ENCODE peak calls at places on chromosomes 2 and 18, in nine cellular contexts. C is fibroblast of the aortic adventitia; P is stimulated activated CD4-positive, alpha-beta T cell treated with anti-CD3 and anti-CD28 coated beads, Interleukin-2, amount 100 ng/mL, for 48 hours; Y is midbrain; Z is B cell; X is brain microvascular endothelial cell; T is body of pancreas; D is progenitor cell of endocrine pancreas; O is activated T-cell treated with anti-CD3 and anti-CD28 coated beads, Interleukin-2, amount 50 U/mL, for 72 hours. R is an unnamed sample.

GRCh38 chr2:170455617-170456426 is 259.3 kb upstream of the SP5 start:
- DNase-seq in C (no peak), P (no peak), Y (no peak), Z (no peak), X (no peak), T (no peak), D (no peak), O (no peak), R (no peak)

GRCh38 chr2:88188741-88189140 is 18.6 kb downstream of the THNSL2 start:
- DNase-seq in C (peak), P (no peak), Y (no peak), Z (no peak), X (no peak), T (no peak), D (no peak), O (no peak), R (no peak)

GRCh38 chr18:74380916-74381315 is 65.3 kb downstream of the C18orf63 start:
- DNase-seq in C (no peak), P (no peak), Y (no peak), Z (no peak), X (no peak), T (no peak), D (no peak), O (no peak), R (no peak)

GRCh38 chr18:13285874-13286273 is 67.3 kb downstream of the LDLRAD4 start:
- DNase-seq in C (no peak), P (no peak), Y (no peak), Z (no peak), X (no peak), T (no peak), D (no peak), O (no peak), R (no peak)

GRCh38 chr2:161729-162128 is 102.1 kb downstream of the SH3YL1 start:
- DNase-seq in C (no peak), P (no peak), Y (no peak), Z (no peak), X (no peak), T (no peak), D (no peak), O (no peak), R (no peak)

GRCh38 chr2:12096425-12096824 is 350.0 kb downstream of the LPIN1 start:
- DNase-seq in C (no peak), P (no peak), Y (no peak), Z (no peak), X (no peak), T (no peak), D (no peak), O (no peak), R (no peak)

GRCh38 chr2:180191352-180192124 is 184.4 kb upstream of the CWC22 start:
- DNase-seq in C (peak), P (no peak), Y (no peak), Z (no peak), X (no peak), T (no peak), D (no peak), O (no peak), R (no peak)

GRCh38 chr2:109208071-109208950 is 79.3 kb downstream of the SH3RF3 start:
- DNase-seq in C (peak), P (no peak), Y (no peak), Z (no peak), X (no peak), T (no peak), D (no peak), O (no peak), R (no peak)

GRCh38 chr2:104945866-104946265 is 92.0 kb downstream of the POU3F3 start:
- DNase-seq in C (no peak), P (no peak), Y (peak), Z (no peak), X (no peak), T (no peak), D (no peak), O (no peak), R (no peak)

GRCh38 chr2:168002021-168002553 is 245.3 kb downstream of the STK39 start:
- DNase-seq in C (peak), P (no peak), Y (no peak), Z (no peak), X (peak), T (no peak), D (no peak), O (no peak), R (no peak)

GRCh38 chr2:121617042-121617599 is 32.1 kb downstream of the CLASP1 start:
- DNase-seq in C (no peak), P (no peak), Y (no peak), Z (no peak), X (no peak), T (no peak), D (no peak), O (no peak), R (no peak)

GRCh38 chr18:8045890-8046289 is 478.8 kb downstream of the PTPRM start:
- DNase-seq in C (no peak), P (peak), Y (no peak), Z (no peak), X (no peak), T (no peak), D (no peak), O (peak), R (no peak)

GRCh38 chr18:70418551-70419311 is 129.9 kb downstream of the SOCS6 start:
- DNase-seq in C (no peak), P (no peak), Y (no peak), Z (no peak), X (no peak), T (no peak), D (no peak), O (no peak), R (peak)

GRCh38 chr2:75173746-75174145 is 25.6 kb downstream of the TACR1 start:
- DNase-seq in C (no peak), P (no peak), Y (no peak), Z (no peak), X (no peak), T (no peak), D (no peak), O (no peak), R (no peak)

GRCh38 chr18:26700201-26700600 is 151.8 kb upstream of the KCTD1 start:
- DNase-seq in C (no peak), P (no peak), Y (no peak), Z (no peak), X (no peak), T (no peak), D (no peak), O (no peak), R (no peak)

GRCh38 chr18:63477972-63478371 is 1.2 kb downstream of the SERPINB5 start:
- DNase-seq in C (peak), P (no peak), Y (no peak), Z (no peak), X (no peak), T (no peak), D (no peak), O (no peak), R (no peak)

GRCh38 chr2:241228860-241229516 is 40.5 kb downstream of the ANO7 start:
- DNase-seq in C (no peak), P (no peak), Y (no peak), Z (no peak), X (no peak), T (no peak), D (no peak), O (no peak), R (no peak)

GRCh38 chr2:138877421-138877820 is 97.2 kb upstream of the NXPH2 start:
- DNase-seq in C (no peak), P (no peak), Y (no peak), Z (no peak), X (no peak), T (no peak), D (no peak), O (no peak), R (no peak)

GRCh38 chr2:10346929-10347558 is 44.3 kb downstream of the HPCAL1 start:
- DNase-seq in C (no peak), P (no peak), Y (no peak), Z (no peak), X (no peak), T (no peak), D (no peak), O (no peak), R (no peak)

R was measured in GM20000.